ENCODE peak calls at places on chromosomes 13 and 19, in five cellular contexts. S is breast epithelium, R is spleen, X is gastrocnemius medialis, U is IMR-90. A is an unnamed sample. For H3K4me1, the result is how much of the 10 kb centered on the place peaks cover.

GRCh38 chr19:29503140-29503758 is 22.5 kb upstream of the VSTM2B start:
- DNase-seq in S (no peak), R (no peak), X (no peak), U (no peak), A (no peak)

GRCh38 chr19:38889803-38890202 is 9.6 kb downstream of the SIRT2 start:
- DNase-seq in S (no peak), R (no peak), X (no peak), U (no peak), A (no peak)

GRCh38 chr13:59750860-59751259 is 412.9 kb downstream of the DIAPH3 start:
- DNase-seq in S (no peak), R (no peak), X (no peak), U (peak), A (no peak)

GRCh38 chr13:73230714-73231113 is 171.9 kb downstream of the KLF5 start:
- DNase-seq in S (no peak), R (no peak), X (no peak), U (no peak), A (no peak)

GRCh38 chr19:27745978-27746542 is 1466.9 kb downstream of the UQCRFS1 start:
- DNase-seq in S (no peak), R (no peak), X (no peak), U (no peak), A (no peak)

GRCh38 chr19:13034636-13035035 is 39.4 kb downstream of the NFIX start:
- DNase-seq in S (no peak), R (no peak), X (peak), U (no peak), A (no peak)

GRCh38 chr19:518292-519231 is 11.3 kb downstream of the TPGS1 start:
- DNase-seq in S (no peak), R (peak), X (no peak), U (peak), A (no peak)

GRCh38 chr19:13833330-13834265 is 38.4 kb downstream of the ZSWIM4 start:
- DNase-seq in S (peak), R (peak), X (peak), U (peak), A (peak)

GRCh38 chr19:39582891-39583625 is 19.3 kb upstream of the LGALS13 start:
- DNase-seq in S (no peak), R (no peak), X (no peak), U (no peak), A (no peak)

GRCh38 chr13:106344318-106344717 is 191.1 kb downstream of the EFNB2 start:
- DNase-seq in S (no peak), R (no peak), X (no peak), U (no peak), A (no peak)

GRCh38 chr13:99980201-99981114 is 1.1 kb upstream of the ZIC2 start:
- DNase-seq in S (no peak), R (peak), X (peak), U (peak), A (peak)

GRCh38 chr19:38035515-38036495 is 128.8 kb downstream of the SIPA1L3 start:
- DNase-seq in S (no peak), R (no peak), X (peak), U (peak), A (no peak)

GRCh38 chr13:101424381-101425155 is 8.3 kb upstream of the NALCN start:
- DNase-seq in S (no peak), R (no peak), X (no peak), U (peak), A (no peak)

GRCh38 chr19:39997595-39998216 is 846 bp downstream of the ZNF546 start:
- DNase-seq in S (no peak), R (no peak), X (no peak), U (peak), A (no peak)

GRCh38 chr19:13521066-13521465 is 14.8 kb upstream of the CACNA1A start:
- DNase-seq in S (no peak), R (no peak), X (no peak), U (peak), A (no peak)

GRCh38 chr19:1369214-1369805 is 14.4 kb upstream of the NDUFS7 start:
- DNase-seq in S (no peak), R (no peak), X (no peak), U (no peak), A (no peak)

GRCh38 chr13:42487221-42487620 is 86.7 kb upstream of the TNFSF11 start:
- DNase-seq in S (no peak), R (no peak), X (no peak), U (peak), A (no peak)

GRCh38 chr13:99908129-99908805 is 63.3 kb downstream of the ZIC5 start:
- DNase-seq in S (no peak), R (no peak), X (no peak), U (no peak), A (no peak)

DNA sequence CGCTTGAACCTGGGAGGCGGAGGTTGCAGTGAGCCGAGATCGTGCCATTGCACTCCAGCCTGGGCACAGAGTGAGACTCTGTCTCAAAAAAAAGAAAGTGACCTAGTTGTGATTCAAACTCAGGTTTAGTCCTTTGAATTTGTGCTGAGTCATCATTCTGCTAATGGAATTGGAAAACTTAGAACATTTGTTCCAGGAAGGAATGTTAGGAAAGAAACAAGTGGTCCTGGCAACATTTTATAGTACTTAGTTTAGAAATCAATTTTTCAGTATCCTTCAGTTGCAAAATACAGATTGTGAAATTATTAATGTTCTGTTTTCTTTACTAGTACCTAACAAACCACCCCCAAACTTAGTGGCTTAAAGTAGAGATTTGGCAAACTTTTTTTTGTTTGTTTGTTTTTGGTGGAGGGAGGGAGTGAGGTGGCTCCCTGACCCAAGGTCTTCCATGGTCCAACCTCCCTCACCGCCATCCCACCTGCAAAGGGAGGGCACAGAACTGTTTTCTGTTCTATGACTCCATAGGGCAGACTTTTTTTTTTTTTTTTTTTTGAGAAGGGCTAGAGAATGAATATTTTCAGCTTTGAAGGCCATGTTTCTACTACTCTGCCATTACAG is 9.2 kb upstream of the SULT2A1 start:
- DNase-seq in S (no peak), R (no peak), X (no peak), U (no peak), A (no peak)
- TF ChIP-seq POLR2A in S (no peak), R (no peak), X (no peak), U (no peak), A (no peak)

GRCh38 chr19:16601378-16602052 is 26.5 kb downstream of the MED26 start:
- DNase-seq in S (no peak), R (no peak), X (no peak), U (no peak), A (no peak)

GRCh38 chr19:16598848-16599247 is 26.6 kb upstream of the SLC35E1 start:
- DNase-seq in S (no peak), R (no peak), X (no peak), U (no peak), A (no peak)

GRCh38 chr19:16603090-16603489 is 24.9 kb downstream of the MED26 start:
- DNase-seq in S (no peak), R (no peak), X (no peak), U (no peak), A (no peak)

GRCh38 chr19:16600824-16601223 is 27.2 kb downstream of the MED26 start:
- DNase-seq in S (no peak), R (no peak), X (no peak), U (no peak), A (no peak)

GRCh38 chr19:16599655-16600346 is 27.6 kb upstream of the SLC35E1 start:
- DNase-seq in S (no peak), R (no peak), X (no peak), U (no peak), A (peak)
- H3K4me1 ChIP-seq in S (under half), R (under half), X (half or more), U (under half), A (under half)

DNA sequence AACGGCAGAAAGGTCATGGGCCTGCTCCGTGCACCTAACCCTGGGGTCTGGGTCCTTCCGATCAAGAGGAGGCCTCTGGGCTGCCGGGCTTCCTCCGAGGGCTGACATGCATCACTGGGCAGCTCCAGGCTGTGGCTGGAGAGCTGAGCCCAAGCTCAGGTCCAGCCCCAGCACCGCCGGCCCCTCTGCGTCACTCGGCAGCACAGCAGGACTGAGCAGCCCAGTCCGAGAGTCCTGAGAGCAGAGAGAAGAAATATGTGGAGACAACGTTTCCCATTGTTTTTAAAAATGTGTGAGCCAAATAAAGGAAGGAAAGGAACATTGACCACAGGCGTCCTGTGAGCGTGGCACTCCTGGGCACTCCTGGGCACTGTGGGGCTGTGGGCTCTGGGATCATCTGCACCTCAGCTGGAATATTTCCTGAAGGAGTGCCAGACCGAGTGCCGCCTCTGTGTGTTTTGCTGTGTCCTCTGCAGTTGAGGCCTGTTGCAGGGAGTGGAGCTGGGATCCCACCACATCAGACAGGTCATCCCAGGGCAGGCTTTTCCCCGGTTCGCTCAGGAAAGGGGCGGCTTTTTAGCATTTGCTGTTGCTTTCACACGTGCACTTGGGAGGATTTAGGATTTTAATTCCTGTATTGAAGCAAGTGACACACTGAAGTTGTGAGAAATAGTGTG is 37.8 kb upstream of the TFDP1 start:
- DNase-seq in S (peak), R (peak), X (no peak), U (peak), A (peak)
- H3K4me3 ChIP-seq in S (peak), R (no peak), X (no peak), U (no peak), A (peak)

DNA sequence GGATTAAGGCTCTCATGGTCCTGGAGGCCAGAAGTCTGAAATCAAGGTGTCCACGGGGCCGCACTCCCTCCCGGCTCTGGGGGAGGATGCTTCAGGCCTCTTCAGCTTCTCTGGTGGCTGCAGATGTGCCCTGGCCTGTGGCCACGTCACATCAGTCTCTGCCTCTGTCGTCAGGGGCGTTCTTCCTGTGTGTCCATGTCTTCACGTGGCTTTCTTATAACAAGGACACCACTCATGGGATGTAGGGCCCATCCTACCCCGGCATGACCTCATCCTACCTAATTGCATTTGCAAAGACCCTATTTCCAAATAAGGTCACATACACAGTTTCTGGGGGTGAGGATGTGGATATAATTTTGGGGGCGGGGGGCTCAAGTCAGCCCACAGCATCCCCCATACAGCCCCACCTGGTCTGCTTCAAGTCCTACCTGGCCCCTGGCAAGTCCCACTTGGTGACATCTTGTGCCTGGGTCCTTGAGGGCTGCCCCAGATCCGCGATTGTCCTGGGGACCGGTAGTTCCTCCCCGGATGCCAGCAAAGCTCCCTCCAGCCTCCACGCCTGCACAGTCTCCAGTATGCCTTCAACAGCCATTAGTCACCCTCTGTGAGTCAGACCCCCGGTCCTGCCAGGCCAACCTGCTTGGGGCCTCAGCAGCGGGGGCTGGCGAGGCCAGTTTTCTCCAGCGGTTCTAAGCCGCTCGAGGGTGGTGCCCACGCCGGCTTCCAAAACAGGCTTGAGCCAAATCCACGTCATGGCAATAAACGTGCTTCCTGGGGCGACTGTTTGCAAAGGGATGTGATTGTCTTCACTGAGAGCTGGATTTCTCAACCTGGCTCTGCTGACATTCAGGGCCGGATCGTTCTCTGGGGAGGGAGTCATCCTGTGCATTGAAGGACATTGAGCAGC is 32.2 kb downstream of the MYO9B start:
- DNase-seq in S (peak), R (peak), X (peak), U (peak), A (peak)
- TF ChIP-seq POLR2A in S (no peak), R (no peak), X (no peak), U (peak), A (no peak)

DNA sequence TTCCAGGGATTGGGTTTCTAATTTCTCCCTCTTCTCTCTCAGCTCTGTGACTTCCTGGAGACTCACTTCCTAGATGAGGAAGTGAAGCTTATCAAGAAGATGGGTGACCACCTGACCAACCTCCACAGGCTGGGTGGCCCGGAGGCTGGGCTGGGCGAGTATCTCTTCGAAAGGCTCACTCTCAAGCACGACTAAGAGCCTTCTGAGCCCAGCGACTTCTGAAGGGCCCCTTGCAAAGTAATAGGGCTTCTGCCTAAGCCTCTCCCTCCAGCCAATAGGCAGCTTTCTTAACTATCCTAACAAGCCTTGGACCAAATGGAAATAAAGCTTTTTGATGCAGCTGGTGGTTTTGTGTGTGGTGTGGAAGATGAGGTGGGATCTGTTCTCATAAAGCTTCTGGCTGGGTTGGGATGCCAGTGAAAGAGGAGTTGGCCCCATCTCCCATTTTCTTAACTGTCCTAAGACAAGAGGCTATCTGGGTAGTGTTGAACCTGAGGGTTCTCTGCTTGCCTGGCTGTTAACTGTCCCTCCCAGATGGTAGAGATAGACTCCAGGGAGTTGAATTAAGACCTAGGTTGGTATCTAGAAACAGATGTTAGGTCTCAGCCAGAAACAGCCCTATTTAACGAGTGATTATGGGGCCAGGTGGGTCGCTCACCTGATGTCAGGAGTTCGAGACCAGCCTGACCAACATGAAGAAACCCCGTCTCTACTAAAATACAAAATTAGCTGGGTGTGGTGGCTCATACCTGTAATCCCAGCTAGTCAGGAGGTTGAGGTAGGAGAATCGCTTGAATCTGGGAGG is 1.6 kb downstream of the FTL start:
- DNase-seq in S (no peak), R (peak), X (peak), U (no peak), A (no peak)
- H3K4me1 ChIP-seq in S (under half), R (half or more), X (under half), U (under half), A (half or more)

DNA sequence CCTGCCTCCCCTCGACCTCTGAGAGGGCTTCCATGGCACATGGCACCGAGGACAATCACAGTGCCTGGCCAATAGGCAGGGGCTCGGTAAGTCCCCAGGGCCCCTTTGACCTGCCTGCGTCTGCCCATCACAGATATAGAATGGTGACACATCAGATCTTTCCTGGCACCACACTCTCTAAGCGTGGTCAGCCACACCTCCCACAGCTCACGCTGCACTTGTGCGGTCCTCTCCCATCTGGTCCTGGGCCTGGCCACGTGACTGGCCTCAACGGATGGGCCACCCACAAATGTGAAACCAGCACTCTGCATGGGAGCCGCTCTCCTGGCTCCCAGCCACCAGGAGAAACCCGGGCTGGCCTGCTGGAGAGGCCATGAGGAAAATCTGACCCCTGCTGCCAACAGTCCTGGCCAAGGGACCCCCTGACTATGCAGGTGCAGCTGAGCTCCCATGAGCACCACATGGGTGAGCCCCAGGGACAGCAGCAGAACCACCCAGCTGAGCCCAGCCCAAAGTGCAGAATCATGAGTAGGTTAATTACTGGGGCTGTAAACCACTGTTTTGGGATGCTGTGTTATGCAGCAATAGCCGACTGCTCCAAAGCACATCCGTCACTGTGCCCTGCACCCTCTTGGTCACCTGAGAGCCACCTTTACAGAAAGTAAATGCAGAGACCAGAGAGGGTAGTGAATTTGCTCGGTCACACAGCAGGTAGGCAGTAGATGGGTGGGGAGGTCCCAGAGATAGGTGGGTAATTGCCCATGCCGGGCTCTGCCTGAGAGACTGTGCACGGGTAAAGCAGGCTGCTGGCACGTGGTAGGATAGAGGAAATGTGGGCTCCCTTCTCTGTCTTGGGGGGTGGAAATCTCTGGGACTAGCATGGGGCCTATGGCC is 9.7 kb upstream of the MEF2B start:
- DNase-seq in S (no peak), R (no peak), X (no peak), U (no peak), A (no peak)
- H3K4me3 ChIP-seq in S (no peak), R (no peak), X (no peak), U (no peak), A (no peak)

GRCh38 chr19:55391702-55392615 is 6.2 kb downstream of the RPL28 start:
- DNase-seq in S (no peak), R (no peak), X (no peak), U (peak), A (no peak)

GRCh38 chr19:55387736-55388497 is 2.2 kb downstream of the RPL28 start:
- DNase-seq in S (no peak), R (no peak), X (no peak), U (no peak), A (no peak)

GRCh38 chr19:55391191-55391670 is 5.5 kb downstream of the RPL28 start:
- DNase-seq in S (no peak), R (no peak), X (no peak), U (no peak), A (peak)

GRCh38 chr19:55390461-55390880 is 4.7 kb downstream of the RPL28 start:
- DNase-seq in S (no peak), R (no peak), X (no peak), U (no peak), A (no peak)

GRCh38 chr19:55389386-55390317 is 3.9 kb downstream of the RPL28 start:
- DNase-seq in S (no peak), R (no peak), X (no peak), U (no peak), A (no peak)
- TF ChIP-seq POLR2A in S (no peak), R (no peak), X (no peak), U (no peak), A (no peak)

GRCh38 chr13:46178143-46178542 is 3.8 kb downstream of the LCP1 start:
- DNase-seq in S (no peak), R (no peak), X (no peak), U (no peak), A (no peak)
- H3K4me1 ChIP-seq in S (under half), R (half or more), X (under half), U (under half), A (under half)

DNA sequence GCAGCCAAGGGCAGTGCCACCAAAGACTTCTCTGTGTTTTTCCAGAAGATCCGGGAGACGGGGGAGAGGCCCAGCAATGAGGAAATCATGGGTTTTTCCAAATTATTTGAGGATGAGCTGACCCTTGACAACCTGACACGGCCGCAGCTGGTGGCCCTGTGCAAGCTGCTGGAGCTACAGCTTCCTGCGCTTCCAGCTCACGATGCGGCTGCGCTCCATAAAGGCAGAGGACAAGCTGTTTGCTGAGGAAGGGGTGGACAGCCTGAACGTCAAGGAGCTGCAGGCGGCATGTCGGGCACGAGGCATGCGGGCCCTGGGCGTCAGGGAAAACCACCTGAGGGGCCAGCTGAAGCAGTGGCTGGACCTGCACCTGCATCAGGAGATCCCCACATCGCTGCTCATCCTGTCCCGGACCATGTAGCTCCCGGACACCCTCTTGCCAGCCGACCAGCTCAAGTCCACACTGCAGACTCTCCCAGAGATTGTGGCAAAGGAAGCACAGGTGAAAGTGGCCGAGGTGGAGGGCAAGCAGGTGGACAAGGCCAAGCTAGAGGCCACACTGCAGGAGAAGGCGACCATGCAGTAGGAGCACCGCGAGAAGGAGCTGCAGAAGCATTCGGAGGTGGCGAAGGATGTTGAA is 11.7 kb downstream of the ZSCAN1 start:
- DNase-seq in S (no peak), R (no peak), X (no peak), U (no peak), A (no peak)
- H3K4me3 ChIP-seq in S (no peak), R (no peak), X (no peak), U (no peak), A (no peak)

A was measured in heart left ventricle.